ENCODE peak calls at places on chromosomes 6 and 20, in five cellular contexts. Z, I, E, K and M are unnamed samples.

GRCh38 chr6:108874470-108875160 is 26.4 kb downstream of the ARMC2 start:
- DNase-seq in Z (no peak), I (no peak), E (no peak), K (peak; percentile 66), M (peak; percentile 8)

GRCh38 chr20:22905667-22906066 is 129.4 kb upstream of the SSTR4 start:
- DNase-seq in Z (no peak), I (no peak), E (no peak), K (peak; percentile 23), M (no peak)

GRCh38 chr6:134436281-134436815 is 118.4 kb upstream of the SGK1 start:
- DNase-seq in Z (peak; percentile 11), I (no peak), E (peak; percentile 10), K (peak; percentile 65), M (peak; percentile 19)

GRCh38 chr6:113015249-113015648 is 668.1 kb downstream of the RFPL4B start:
- DNase-seq in Z (no peak), I (no peak), E (no peak), K (no peak), M (no peak)

GRCh38 chr6:32937230-32937633 is 3.6 kb downstream of the HLA-DMB start:
- DNase-seq in Z (no peak), I (no peak), E (no peak), K (no peak), M (no peak)

GRCh38 chr6:140970485-140970884 is 1162.2 kb upstream of the GJE1 start:
- DNase-seq in Z (no peak), I (no peak), E (no peak), K (no peak), M (no peak)

GRCh38 chr6:152472325-152472724 is 164.8 kb downstream of the SYNE1 start:
- DNase-seq in Z (no peak), I (no peak), E (no peak), K (no peak), M (no peak)

GRCh38 chr20:8808180-8808535 is 260.7 kb upstream of the PLCB4 start:
- DNase-seq in Z (no peak), I (no peak), E (no peak), K (no peak), M (no peak)

GRCh38 chr6:45477785-45478184 is 100.1 kb upstream of the SUPT3H start:
- DNase-seq in Z (no peak), I (no peak), E (no peak), K (no peak), M (no peak)

GRCh38 chr6:70108230-70108629 is 194.7 kb downstream of the COL9A1 start:
- DNase-seq in Z (no peak), I (no peak), E (no peak), K (no peak), M (no peak)

GRCh38 chr20:58538752-58539151 is 23.6 kb upstream of the APCDD1L start:
- DNase-seq in Z (no peak), I (no peak), E (no peak), K (no peak), M (no peak)

GRCh38 chr6:69937402-69938131 is 71.2 kb downstream of the COL19A1 start:
- DNase-seq in Z (no peak), I (no peak), E (no peak), K (no peak), M (no peak)

GRCh38 chr6:108587258-108588059 is 26.7 kb downstream of the FOXO3 start:
- DNase-seq in Z (no peak), I (no peak), E (no peak), K (no peak), M (no peak)

GRCh38 chr20:37759761-37760209 is 66.0 kb downstream of the CTNNBL1 start:
- DNase-seq in Z (no peak), I (no peak), E (no peak), K (no peak), M (no peak)

GRCh38 chr20:25738198-25738597 is 41.5 kb upstream of the ZNF337 start:
- DNase-seq in Z (no peak), I (no peak), E (no peak), K (no peak), M (no peak)

GRCh38 chr20:52145587-52145986 is 46.0 kb downstream of the ZFP64 start:
- DNase-seq in Z (no peak), I (no peak), E (no peak), K (no peak), M (no peak)

GRCh38 chr6:152669894-152670293 is 27.8 kb upstream of the MYCT1 start:
- DNase-seq in Z (no peak), I (no peak), E (no peak), K (no peak), M (no peak)

GRCh38 chr6:12602951-12603710 is 113.4 kb upstream of the PHACTR1 start:
- DNase-seq in Z (no peak), I (no peak), E (no peak), K (no peak), M (no peak)

GRCh38 chr6:35489995-35490791 is 6.7 kb downstream of the TEAD3 start:
- DNase-seq in Z (no peak), I (no peak), E (no peak), K (no peak), M (no peak)

GRCh38 chr20:18256440-18257090 is 31.8 kb upstream of the ZNF133 start:
- DNase-seq in Z (no peak), I (no peak), E (no peak), K (no peak), M (no peak)